ENCODE peak calls at places on chromosomes 16 and 17, in eight cellular contexts. W is left lung, L is OCI-LY7, H is cardiac muscle cell, O is stomach, S is GM12865, K is lower lobe of right lung, Z is cardiac fibroblast. E is an unnamed sample.

GRCh38 chr16:86569843-86570447 is 3.3 kb downstream of the FOXC2 start:
- DNase-seq in W (no peak), L (peak; percentile 8), H (no peak), O (no peak), S (no peak), K (no peak), Z (peak; percentile 17), E (no peak)

GRCh38 chr17:2084766-2085647 is 30.1 kb downstream of the HIC1 start:
- DNase-seq in W (no peak), L (no peak), H (peak; percentile 93), O (no peak), S (no peak), K (peak; percentile 57), Z (peak; percentile 89), E (no peak)

GRCh38 chr16:35598696-35599332 is 2139.4 kb downstream of the TP53TG3F start:
- DNase-seq in W (no peak), L (no peak), H (no peak), O (no peak), S (peak; percentile 12), K (no peak), Z (no peak), E (no peak)

GRCh38 chr16:81786321-81786720 is 7.2 kb downstream of the PLCG2 start:
- DNase-seq in W (no peak), L (peak; percentile 50), H (no peak), O (no peak), S (no peak), K (no peak), Z (peak; percentile 15), E (no peak)

GRCh38 chr16:85055503-85056210 is 28.1 kb downstream of the KIAA0513 start:
- DNase-seq in W (peak; percentile 78), L (peak; percentile 75), H (peak; percentile 72), O (peak; percentile 64), S (peak; percentile 91), K (peak; percentile 79), Z (peak; percentile 64), E (peak; percentile 77)

GRCh38 chr16:31455601-31456314 is 3.5 kb upstream of the ARMC5 start:
- DNase-seq in W (no peak), L (peak; percentile 61), H (peak; percentile 39), O (no peak), S (no peak), K (no peak), Z (no peak), E (no peak)

GRCh38 chr17:10268005-10268404 is 69.6 kb upstream of the GAS7 start:
- DNase-seq in W (no peak), L (no peak), H (peak; percentile 22), O (no peak), S (no peak), K (no peak), Z (no peak), E (no peak)

GRCh38 chr16:85454171-85454883 is 158.8 kb upstream of the GSE1 start:
- DNase-seq in W (no peak), L (no peak), H (no peak), O (no peak), S (no peak), K (no peak), Z (no peak), E (no peak)

GRCh38 chr17:55540414-55541091 is 29.3 kb upstream of the SMIM36 start:
- DNase-seq in W (no peak), L (no peak), H (peak; percentile 37), O (no peak), S (no peak), K (no peak), Z (peak; percentile 79), E (no peak)

GRCh38 chr16:47815655-47816054 is 340.1 kb downstream of the ABCC12 start:
- DNase-seq in W (no peak), L (no peak), H (peak; percentile 17), O (no peak), S (no peak), K (no peak), Z (peak; percentile 5), E (no peak)

GRCh38 chr16:4692460-4693295 is 684 bp upstream of the NUDT16L1 start:
- DNase-seq in W (no peak), L (peak; percentile 16), H (peak; percentile 7), O (no peak), S (no peak), K (no peak), Z (no peak), E (no peak)

GRCh38 chr17:58403312-58403711 is 14.0 kb downstream of the RNF43 start:
- DNase-seq in W (no peak), L (no peak), H (peak; percentile 30), O (no peak), S (no peak), K (no peak), Z (no peak), E (no peak)

GRCh38 chr17:75691371-75692290 is 24.5 kb downstream of the SAP30BP start:
- DNase-seq in W (no peak), L (no peak), H (peak; percentile 16), O (no peak), S (no peak), K (no peak), Z (peak; percentile 62), E (no peak)

GRCh38 chr16:49924078-49924477 is 68.2 kb upstream of the ZNF423 start:
- DNase-seq in W (no peak), L (peak; percentile 28), H (no peak), O (no peak), S (peak; percentile 58), K (no peak), Z (peak; percentile 5), E (no peak)

GRCh38 chr16:54284319-54284930 is 2.2 kb downstream of the IRX3 start:
- DNase-seq in W (no peak), L (no peak), H (no peak), O (peak; percentile 58), S (no peak), K (no peak), Z (no peak), E (no peak)

GRCh38 chr17:63911657-63912100 is 621 bp upstream of the CSHL1 start:
- DNase-seq in W (no peak), L (peak; percentile 62), H (peak; percentile 19), O (peak; percentile 40), S (peak; percentile 40), K (no peak), Z (peak; percentile 44), E (no peak)

GRCh38 chr16:63466-63865 is 9.0 kb downstream of the RHBDF1 start:
- DNase-seq in W (no peak), L (no peak), H (no peak), O (no peak), S (no peak), K (no peak), Z (no peak), E (no peak)

GRCh38 chr16:75019007-75019406 is 20.2 kb downstream of the ZNRF1 start:
- DNase-seq in W (no peak), L (no peak), H (no peak), O (no peak), S (peak; percentile 70), K (no peak), Z (peak; percentile 70), E (no peak)

GRCh38 chr17:74972107-74972972 is at the start of gene HID1:
- DNase-seq in W (peak; percentile 57), L (peak; percentile 72), H (peak; percentile 17), O (peak; percentile 91), S (peak; percentile 37), K (peak; percentile 79), Z (no peak), E (no peak)

GRCh38 chr17:60439501-60439900 is 17.2 kb downstream of the CHCT1 start:
- DNase-seq in W (no peak), L (no peak), H (peak; percentile 70), O (no peak), S (peak; percentile 50), K (no peak), Z (peak; percentile 69), E (no peak)

GRCh38 chr17:6995500-6996255 is at the start of gene ALOX12:
- DNase-seq in W (peak; percentile 49), L (no peak), H (peak; percentile 32), O (peak; percentile 49), S (no peak), K (no peak), Z (no peak), E (no peak)
- H3K4me3 ChIP-seq in W (peak within 1 kb of the TSS; percentile 19), L (no peak within 1 kb of the TSS), H (peak within 1 kb of the TSS; percentile 0), O (peak within 1 kb of the TSS; percentile 45), S (no peak within 1 kb of the TSS), K (peak within 1 kb of the TSS; percentile 34), Z (no peak within 1 kb of the TSS), E (no peak within 1 kb of the TSS)

GRCh38 chr16:60199154-60199553 is 1465.0 kb upstream of the GOT2 start:
- DNase-seq in W (no peak), L (no peak), H (no peak), O (no peak), S (no peak), K (no peak), Z (no peak), E (no peak)

GRCh38 chr16:60206511-60206910 is 1472.4 kb upstream of the GOT2 start:
- DNase-seq in W (no peak), L (no peak), H (no peak), O (no peak), S (no peak), K (no peak), Z (no peak), E (no peak)

GRCh38 chr16:60204221-60204620 is 1470.1 kb upstream of the GOT2 start:
- DNase-seq in W (no peak), L (no peak), H (no peak), O (no peak), S (no peak), K (no peak), Z (peak; percentile 18), E (no peak)

GRCh38 chr16:60200161-60200560 is 1466.0 kb upstream of the GOT2 start:
- DNase-seq in W (no peak), L (no peak), H (no peak), O (no peak), S (no peak), K (no peak), Z (no peak), E (no peak)

GRCh38 chr16:60203525-60204124 is 1469.5 kb upstream of the GOT2 start:
- DNase-seq in W (no peak), L (peak; percentile 1), H (peak; percentile 3), O (no peak), S (no peak), K (no peak), Z (peak; percentile 25), E (no peak)
- TF ChIP-seq CTCF in W (no peak), L (peak; percentile 73), H (no peak), O (no peak), S (no peak), K (peak; percentile 32), Z (peak; percentile 27), E (no peak)

DNA sequence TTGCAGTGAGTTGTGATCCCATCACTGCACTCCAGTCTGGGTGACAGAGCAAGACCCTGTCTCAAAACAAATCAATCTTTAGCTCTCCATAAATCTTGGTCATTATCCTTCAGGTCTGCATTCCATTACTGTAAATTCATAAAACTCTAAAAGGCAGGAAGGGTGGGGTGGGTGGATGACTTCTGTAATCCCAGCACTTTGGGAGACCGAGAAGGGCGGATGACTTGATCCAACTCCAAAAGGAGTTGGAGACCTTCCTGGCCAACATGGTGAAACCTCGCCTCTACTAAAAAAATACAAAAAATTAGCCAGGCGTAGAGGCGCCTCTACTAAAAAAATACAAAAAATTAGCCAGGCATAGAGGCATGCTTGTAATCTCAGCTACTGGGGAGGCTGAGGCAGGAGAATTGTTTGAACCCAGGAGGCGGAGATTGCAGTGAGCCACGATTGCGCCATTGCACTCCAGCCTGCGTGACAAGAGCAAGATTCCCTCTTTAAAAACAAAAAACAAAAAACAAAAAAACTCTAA is 2.2 kb upstream of the UBE2Z start:
- DNase-seq in W (no peak), L (no peak), H (no peak), O (no peak), S (no peak), K (no peak), Z (no peak), E (no peak)
- H3K4me3 ChIP-seq in W (no peak overlapping the region), L (no peak overlapping the region), H (no peak overlapping the region), O (no peak overlapping the region), S (no peak overlapping the region), K (no peak overlapping the region), Z (no peak overlapping the region), E (no peak overlapping the region)

GRCh38 chr16:79740153-79740720 is 139.7 kb upstream of the MAF start:
- DNase-seq in W (no peak), L (no peak), H (no peak), O (no peak), S (no peak), K (no peak), Z (no peak), E (no peak)
- TF ChIP-seq CTCF in W (no peak), L (no peak), H (no peak), O (no peak), S (no peak), K (no peak), Z (no peak), E (no peak)

E was measured in GM12864.